ENCODE peak calls at places on chromosomes 13 and 19, in seven cellular contexts. D is GM12865; V is occipital lobe; X is activated CD4-positive, alpha-beta T cell treated with anti-CD3 and anti-CD28 coated beads, Interleukin-2, amount 50 U/mL, for 1 hour; H is stimulated activated CD8-positive, alpha-beta memory T cell treated with anti-CD3 and anti-CD28 coated beads, Interleukin-2, amount 100 ng/mL, for 1 hour; P is stimulated activated CD4-positive, alpha-beta T cell treated with anti-CD3 and anti-CD28 coated beads, Interleukin-2, amount 100 ng/mL, for 48 hours; J is NCI-H1930. T is an unnamed sample.
A peak's percentile ranks its signal among the peaks of the same experiment; 100 is the strongest.

GRCh38 chr13:72505376-72505775 is 222.1 kb downstream of the MZT1 start:
- DNase-seq in D (no peak), V (no peak), X (no peak), H (no peak), P (no peak), J (no peak), T (no peak)

GRCh38 chr19:18987456-18987855 is 45.9 kb downstream of the SUGP2 start:
- DNase-seq in D (no peak), V (no peak), X (no peak), H (no peak), P (no peak), J (no peak), T (no peak)

GRCh38 chr13:64718116-64718515 is 2512.0 kb downstream of the PCDH9 start:
- DNase-seq in D (no peak), V (no peak), X (no peak), H (no peak), P (no peak), J (no peak), T (no peak)

GRCh38 chr13:113947321-113948033 is 26.4 kb downstream of the C13orf46 start:
- DNase-seq in D (no peak), V (no peak), X (no peak), H (no peak), P (no peak), J (no peak), T (peak; percentile 51)

GRCh38 chr13:59715591-59715990 is 448.1 kb downstream of the DIAPH3 start:
- DNase-seq in D (no peak), V (no peak), X (no peak), H (no peak), P (no peak), J (no peak), T (no peak)

GRCh38 chr19:46834984-46835383 is 15.7 kb downstream of the AP2S1 start:
- DNase-seq in D (no peak), V (no peak), X (no peak), H (no peak), P (no peak), J (no peak), T (no peak)

GRCh38 chr19:48720613-48721296 is 1.2 kb upstream of the MAMSTR start:
- DNase-seq in D (peak; percentile 98), V (peak; percentile 98), X (peak; percentile 87), H (peak; percentile 70), P (peak; percentile 82), J (peak; percentile 99), T (peak; percentile 100)

GRCh38 chr19:10230155-10230903 is 802 bp downstream of the S1PR2 start:
- DNase-seq in D (peak; percentile 52), V (no peak), X (peak; percentile 71), H (peak; percentile 29), P (peak; percentile 41), J (no peak), T (peak; percentile 32)

GRCh38 chr13:26221399-26221720 is 754 bp downstream of the RNF6 start:
- DNase-seq in D (no peak), V (no peak), X (no peak), H (peak; percentile 2), P (no peak), J (peak; percentile 58), T (no peak)

GRCh38 chr19:5352229-5352763 is 11.7 kb upstream of the PTPRS start:
- DNase-seq in D (no peak), V (no peak), X (no peak), H (no peak), P (no peak), J (no peak), T (no peak)

GRCh38 chr13:80345771-80346510 is 5.0 kb upstream of the SPRY2 start:
- DNase-seq in D (no peak), V (no peak), X (no peak), H (no peak), P (no peak), J (no peak), T (no peak)

GRCh38 chr13:87052731-87053130 is 618.4 kb upstream of the SLITRK5 start:
- DNase-seq in D (no peak), V (no peak), X (no peak), H (no peak), P (no peak), J (no peak), T (no peak)

GRCh38 chr19:18605546-18606280 is 886 bp downstream of the CRLF1 start:
- DNase-seq in D (no peak), V (no peak), X (no peak), H (no peak), P (no peak), J (no peak), T (no peak)

GRCh38 chr13:76813874-76814273 is 72.3 kb downstream of the KCTD12 start:
- DNase-seq in D (no peak), V (no peak), X (no peak), H (no peak), P (no peak), J (no peak), T (no peak)

GRCh38 chr13:30832845-30833332 is 73.2 kb upstream of the MEDAG start:
- DNase-seq in D (peak; percentile 34), V (no peak), X (no peak), H (no peak), P (peak; percentile 45), J (peak; percentile 20), T (peak; percentile 88)

GRCh38 chr19:31718898-31719297 is 369.7 kb upstream of the TSHZ3 start:
- DNase-seq in D (no peak), V (no peak), X (no peak), H (no peak), P (no peak), J (no peak), T (no peak)

GRCh38 chr13:27372896-27373295 is 51.5 kb upstream of the GTF3A start:
- DNase-seq in D (no peak), V (no peak), X (no peak), H (no peak), P (no peak), J (peak; percentile 73), T (no peak)

GRCh38 chr13:73681779-73682178 is 452.4 kb downstream of the KLF12 start:
- DNase-seq in D (no peak), V (no peak), X (no peak), H (no peak), P (no peak), J (no peak), T (no peak)

GRCh38 chr19:12202250-12202649 is 39.4 kb downstream of the ZNF136 start:
- DNase-seq in D (no peak), V (no peak), X (peak; percentile 64), H (no peak), P (peak; percentile 24), J (no peak), T (no peak)

GRCh38 chr19:11210656-11210928 is 13.2 kb upstream of the KANK2 start:
- DNase-seq in D (no peak), V (no peak), X (no peak), H (no peak), P (no peak), J (no peak), T (no peak)

GRCh38 chr13:112770504-112770903 is 80.7 kb downstream of the ATP11A start:
- DNase-seq in D (no peak), V (no peak), X (no peak), H (no peak), P (no peak), J (no peak), T (peak; percentile 75)

GRCh38 chr19:16315825-16316505 is 8.7 kb upstream of the KLF2 start:
- DNase-seq in D (no peak), V (no peak), X (no peak), H (no peak), P (no peak), J (no peak), T (no peak)

GRCh38 chr13:27442797-27443196 is 7.6 kb downstream of the MTIF3 start:
- DNase-seq in D (no peak), V (no peak), X (no peak), H (no peak), P (no peak), J (no peak), T (no peak)

GRCh38 chr13:98979012-98979411 is 1.1 kb upstream of the DOCK9 start:
- DNase-seq in D (no peak), V (no peak), X (no peak), H (no peak), P (no peak), J (no peak), T (no peak)

GRCh38 chr13:27403727-27404385 is 20.6 kb upstream of the GTF3A start:
- DNase-seq in D (no peak), V (no peak), X (no peak), H (no peak), P (no peak), J (no peak), T (no peak)

GRCh38 chr13:103371271-103371670 is 305.1 kb upstream of the SLC10A2 start:
- DNase-seq in D (no peak), V (no peak), X (no peak), H (no peak), P (no peak), J (no peak), T (no peak)

GRCh38 chr19:12752056-12752781 is 628 bp downstream of the BEST2 start:
- DNase-seq in D (no peak), V (no peak), X (no peak), H (no peak), P (no peak), J (no peak), T (no peak)

GRCh38 chr13:108326318-108326717 is 56.8 kb downstream of the TNFSF13B start:
- DNase-seq in D (peak; percentile 55), V (no peak), X (no peak), H (no peak), P (no peak), J (no peak), T (no peak)

GRCh38 chr19:41918095-41918494 is 10.2 kb downstream of the ERFL start:
- DNase-seq in D (no peak), V (no peak), X (no peak), H (no peak), P (no peak), J (no peak), T (no peak)

GRCh38 chr13:48595330-48596127 is 58.2 kb upstream of the CYSLTR2 start:
- DNase-seq in D (peak; percentile 79), V (no peak), X (peak; percentile 60), H (peak; percentile 8), P (peak; percentile 36), J (peak; percentile 4), T (no peak)

GRCh38 chr19:19655051-19655594 is 8.4 kb downstream of the ATP13A1 start:
- DNase-seq in D (no peak), V (no peak), X (no peak), H (no peak), P (no peak), J (no peak), T (no peak)

GRCh38 chr13:34344761-34345600 is 527.0 kb downstream of the RFC3 start:
- DNase-seq in D (no peak), V (no peak), X (no peak), H (no peak), P (no peak), J (no peak), T (no peak)

GRCh38 chr13:69571606-69572323 is 535.9 kb upstream of the ATXN8OS start:
- DNase-seq in D (no peak), V (no peak), X (no peak), H (no peak), P (no peak), J (no peak), T (no peak)

GRCh38 chr19:10727599-10728250 is 9.8 kb downstream of the DNM2 start:
- DNase-seq in D (no peak), V (no peak), X (no peak), H (no peak), P (no peak), J (no peak), T (no peak)

T was measured in posterior cingulate gyrus.